ENCODE peak calls at places on chromosome 14, in six cellular contexts. R is NCI-H2171; P is hypothalamus; A is uterus; Z is stimulated activated effector memory CD8-positive, alpha-beta T cell treated with anti-CD3 and anti-CD28 coated beads, Interleukin-12 subunit alpha, Interleukin-12 subunit beta, amount 100 ng/mL, for 72 hours; G is AG08395. C is an unnamed sample.

GRCh38 chr14:32258574-32258973 is 55.5 kb upstream of the RNU6-8 start:
- DNase-seq in P (no peak), R (no peak), G (no peak), A (peak; percentile 25), Z (no peak), C (no peak)

GRCh38 chr14:100283984-100284881 is 22.0 kb downstream of the SLC25A29 start:
- DNase-seq in Z (no peak), P (no peak), G (no peak), R (no peak), A (no peak), C (no peak)

GRCh38 chr14:90087433-90087832 is 25.6 kb downstream of the KCNK13 start:
- DNase-seq in Z (no peak), R (no peak), G (peak; percentile 31), P (no peak), A (no peak), C (peak; percentile 63)

GRCh38 chr14:99389171-99389826 is 91.4 kb downstream of the SETD3 start:
- DNase-seq in P (peak; percentile 9), Z (peak; percentile 60), A (no peak), G (peak; percentile 56), R (no peak), C (no peak)

GRCh38 chr14:93285048-93285447 is 47.8 kb downstream of the BTBD7 start:
- DNase-seq in G (peak; percentile 14), Z (no peak), P (no peak), A (no peak), R (no peak), C (no peak)

GRCh38 chr14:52873694-52874093 is 77.2 kb downstream of the FERMT2 start:
- DNase-seq in Z (no peak), G (peak; percentile 53), P (no peak), A (peak; percentile 42), R (no peak), C (no peak)

GRCh38 chr14:100500128-100500527 is 87.1 kb downstream of the BEGAIN start:
- DNase-seq in G (no peak), Z (no peak), R (no peak), A (no peak), P (no peak), C (no peak)

GRCh38 chr14:37709419-37710195 is 114.2 kb downstream of the TTC6 start:
- DNase-seq in R (peak; percentile 5), G (peak; percentile 48), P (no peak), Z (no peak), A (no peak), C (no peak)

GRCh38 chr14:90409209-90409730 is 12.4 kb downstream of the CALM1 start:
- DNase-seq in Z (no peak), P (no peak), A (peak; percentile 78), G (peak; percentile 92), R (no peak), C (peak; percentile 94)

GRCh38 chr14:22070119-22070982 is 396.7 kb upstream of the OR4E1 start:
- DNase-seq in A (no peak), G (no peak), R (no peak), Z (peak; percentile 9), P (no peak), C (no peak)

GRCh38 chr14:33808187-33808586 is 142.7 kb downstream of the EGLN3 start:
- DNase-seq in R (no peak), G (no peak), A (no peak), Z (no peak), P (no peak), C (no peak)

GRCh38 chr14:35050652-35051051 is 4.6 kb downstream of the FAM177A1 start:
- DNase-seq in Z (no peak), G (peak; percentile 53), A (no peak), P (no peak), R (no peak), C (no peak)

GRCh38 chr14:96940009-96940408 is 142.8 kb downstream of the VRK1 start:
- DNase-seq in G (no peak), P (no peak), R (no peak), A (no peak), Z (no peak), C (no peak)

GRCh38 chr14:22596354-22596879 is 1.7 kb upstream of the ABHD4 start:
- DNase-seq in A (no peak), G (no peak), R (no peak), Z (no peak), P (no peak), C (no peak)

GRCh38 chr14:104715416-104715815 is 8.6 kb upstream of the ADSS1 start:
- DNase-seq in R (no peak), A (no peak), P (no peak), G (no peak), Z (no peak), C (no peak)

GRCh38 chr14:44316647-44317432 is 190.2 kb downstream of the FSCB start:
- DNase-seq in Z (no peak), P (no peak), A (no peak), G (peak; percentile 3), R (no peak), C (no peak)

GRCh38 chr14:81416233-81416927 is 16.3 kb upstream of the STON2 start:
- DNase-seq in R (no peak), G (no peak), Z (no peak), P (no peak), A (no peak), C (no peak)

GRCh38 chr14:85527458-85527857 is 2.5 kb upstream of the FLRT2 start:
- DNase-seq in G (no peak), A (no peak), R (no peak), P (no peak), Z (no peak), C (no peak)

GRCh38 chr14:69501362-69501964 is 16.9 kb downstream of the PLEKHD1 start:
- DNase-seq in Z (no peak), R (peak; percentile 88), A (no peak), G (no peak), P (peak; percentile 3), C (peak; percentile 72)

GRCh38 chr14:100901391-100902183 is 1.9 kb downstream of the RTL1 start:
- DNase-seq in P (no peak), R (no peak), A (no peak), G (no peak), Z (no peak), C (peak; percentile 56)

GRCh38 chr14:77026166-77026929 is 2.2 kb downstream of the IRF2BPL start:
- DNase-seq in G (no peak), R (peak; percentile 50), Z (no peak), A (peak; percentile 39), P (peak; percentile 25), C (peak; percentile 79)

GRCh38 chr14:61444215-61444768 is 122.9 kb downstream of the PRKCH start:
- DNase-seq in P (no peak), A (no peak), G (no peak), Z (peak; percentile 37), R (no peak), C (no peak)

GRCh38 chr14:61525293-61526011 is 169.9 kb upstream of the HIF1A start:
- DNase-seq in G (no peak), P (no peak), Z (peak; percentile 49), A (no peak), R (no peak), C (peak; percentile 92)

C was measured in tibial artery.